ENCODE peak calls at places on chromosomes 4 and X, in four cellular contexts. L is stimulated activated CD8-positive, alpha-beta memory T cell treated with anti-CD3 and anti-CD28 coated beads, Interleukin-4, amount 100 ng/mL, for 48 hours; F is NCI-H1694; N is left lung. U is an unnamed sample.

GRCh38 chrX:154515803-154516654 is at the start of gene FAM3A:
- DNase-seq in N (peak), L (peak), F (peak), U (no peak)

GRCh38 chrX:136210806-136211205 is 40.4 kb downstream of the MAP7D3 start:
- DNase-seq in L (no peak), F (no peak), N (no peak), U (no peak)

GRCh38 chr4:37503231-37503630 is 182.9 kb downstream of the RELL1 start:
- DNase-seq in N (no peak), F (peak), L (no peak), U (no peak)

GRCh38 chr4:73866236-73866635 is 3.0 kb upstream of the CXCL1 start:
- DNase-seq in L (no peak), N (no peak), F (no peak), U (no peak)

GRCh38 chr4:103887191-103887590 is 167.4 kb upstream of the TACR3 start:
- DNase-seq in L (no peak), N (no peak), F (no peak), U (no peak)

GRCh38 chrX:28205126-28205525 is 223.9 kb upstream of the DCAF8L1 start:
- DNase-seq in L (no peak), N (no peak), F (no peak), U (no peak)

GRCh38 chr4:74934822-74935326 is 2.0 kb downstream of the PARM1 start:
- DNase-seq in L (no peak), F (peak), N (no peak), U (no peak)

GRCh38 chrX:39859991-39860861 is 237.5 kb downstream of the BCOR start:
- DNase-seq in F (peak), L (peak), N (no peak), U (no peak)

GRCh38 chr4:69760455-69760854 is at the start of gene SULT1B1:
- DNase-seq in F (no peak), L (peak), N (no peak), U (no peak)

GRCh38 chrX:29257516-29257915 is 670.3 kb downstream of the IL1RAPL1 start:
- DNase-seq in F (no peak), N (no peak), L (no peak), U (no peak)

GRCh38 chr4:72974694-72975487 is 94.6 kb downstream of the COX18 start:
- DNase-seq in N (no peak), L (no peak), F (no peak), U (no peak)

GRCh38 chr4:141009931-141010330 is 123.3 kb downstream of the RNF150 start:
- DNase-seq in F (no peak), N (no peak), L (no peak), U (no peak)

GRCh38 chr4:1376391-1376840 is 29.4 kb downstream of the UVSSA start:
- DNase-seq in L (no peak), N (no peak), F (no peak), U (no peak)

GRCh38 chrX:145832796-145833195 is 15.2 kb downstream of the SLITRK2 start:
- DNase-seq in N (no peak), F (no peak), L (no peak), U (no peak)

GRCh38 chr4:139177888-139178609 is 1.0 kb upstream of the ELF2 start:
- DNase-seq in L (peak), N (peak), F (peak), U (peak)

GRCh38 chrX:115560211-115560977 is 580 bp upstream of the PLS3 start:
- DNase-seq in N (no peak), L (no peak), F (no peak), U (no peak)

GRCh38 chr4:73152893-73153292 is 83.4 kb upstream of the COX18 start:
- DNase-seq in F (no peak), N (no peak), L (no peak), U (no peak)

GRCh38 chr4:161653697-161654096 is 510.1 kb downstream of the FSTL5 start:
- DNase-seq in F (no peak), L (no peak), N (no peak), U (no peak)